ENCODE peak calls at places on chromosome 18, in four cellular contexts. F is activated CD4-positive, alpha-beta T cell treated with anti-CD3 and anti-CD28 coated beads for 4 hours; U is central memory CD4-positive, alpha-beta T cell; O is AG10803. I is an unnamed sample.

GRCh38 chr18:47558110-47558750 is 306.8 kb upstream of the SKOR2 start:
- DNase-seq in F (no peak), O (no peak), U (no peak), I (no peak)

GRCh38 chr18:79927597-79928562 is 23.6 kb downstream of the SLC66A2 start:
- DNase-seq in F (no peak), U (no peak), O (no peak), I (peak; percentile 81)

GRCh38 chr18:44507729-44508325 is 172.9 kb upstream of the SETBP1 start:
- DNase-seq in F (no peak), U (no peak), O (no peak), I (no peak)

GRCh38 chr18:37188016-37188791 is 359.3 kb downstream of the KIAA1328 start:
- DNase-seq in O (peak; percentile 9), F (no peak), U (no peak), I (peak; percentile 1)

GRCh38 chr18:33495278-33495677 is 54.8 kb upstream of the CCDC178 start:
- DNase-seq in F (no peak), U (no peak), O (peak; percentile 1), I (peak; percentile 66)

GRCh38 chr18:58223717-58224424 is 179.8 kb downstream of the NEDD4L start:
- DNase-seq in O (peak; percentile 91), F (no peak), U (no peak), I (no peak)

GRCh38 chr18:48026216-48026615 is 95.8 kb upstream of the SMAD2 start:
- DNase-seq in O (no peak), U (no peak), F (no peak), I (no peak)

GRCh38 chr18:26803643-26804042 is 61.9 kb downstream of the AQP4 start:
- DNase-seq in O (no peak), U (no peak), F (no peak), I (no peak)

GRCh38 chr18:23136326-23137092 is 1.2 kb downstream of the CABLES1 start:
- DNase-seq in F (no peak), U (no peak), O (no peak), I (peak; percentile 34)

GRCh38 chr18:36899289-36899688 is 70.4 kb downstream of the KIAA1328 start:
- DNase-seq in U (no peak), F (no peak), O (no peak), I (peak; percentile 52)

GRCh38 chr18:26745288-26745975 is 120.1 kb downstream of the AQP4 start:
- DNase-seq in U (no peak), O (no peak), F (no peak), I (no peak)

GRCh38 chr18:79471048-79471447 is 75.3 kb downstream of the NFATC1 start:
- DNase-seq in F (no peak), U (no peak), O (no peak), I (no peak)

GRCh38 chr18:5145168-5145857 is 51.7 kb downstream of the AKAIN1 start:
- DNase-seq in U (no peak), O (no peak), F (no peak), I (no peak)

GRCh38 chr18:49399003-49399402 is 61.4 kb downstream of the DYM start:
- DNase-seq in U (no peak), O (peak; percentile 34), F (no peak), I (no peak)